ENCODE peak calls at places on chromosomes 11 and 22, in eight cellular contexts. H is mesenchymal stem cell, A is tibial nerve, O is body of pancreas, G is ovary, S is pancreas, N is tibial artery, D is prostate gland. I is an unnamed sample. For H3K4me1, the result is how much of the 10 kb centered on the place peaks cover.

GRCh38 chr22:44642096-44642644 is 59.8 kb upstream of the PRR5 start:
- DNase-seq in H (no peak), A (no peak), O (no peak), G (no peak), S (no peak), N (no peak), D (no peak), I (no peak)

GRCh38 chr11:110434952-110435779 is 5.4 kb downstream of the FDX1 start:
- DNase-seq in H (peak), A (no peak), O (peak), G (no peak), S (no peak), N (no peak), D (no peak), I (no peak)

GRCh38 chr11:71076525-71077304 is 175.7 kb downstream of the SHANK2 start:
- DNase-seq in H (no peak), A (no peak), O (no peak), G (no peak), S (no peak), N (no peak), D (no peak), I (no peak)

GRCh38 chr22:19290400-19291217 is 910 bp downstream of the CLTCL1 start:
- DNase-seq in H (peak), A (no peak), O (no peak), G (no peak), S (peak), N (no peak), D (no peak), I (no peak)

GRCh38 chr11:128942807-128943430 is at the start of gene TP53AIP1:
- DNase-seq in H (no peak), A (no peak), O (no peak), G (no peak), S (no peak), N (no peak), D (no peak), I (no peak)

GRCh38 chr11:10350341-10350740 is 45.5 kb downstream of the ADM start:
- DNase-seq in H (peak), A (no peak), O (no peak), G (no peak), S (no peak), N (no peak), D (no peak), I (no peak)

GRCh38 chr22:48492371-48493320 is 1335.0 kb downstream of the BRD1 start:
- DNase-seq in H (peak), A (peak), O (peak), G (peak), S (peak), N (peak), D (peak), I (peak)

GRCh38 chr22:45240137-45240809 is 421 bp downstream of the KIAA0930 start:
- DNase-seq in H (peak), A (no peak), O (no peak), G (no peak), S (peak), N (no peak), D (no peak), I (no peak)

GRCh38 chr11:45651841-45652745 is 13.3 kb downstream of the CHST1 start:
- DNase-seq in H (no peak), A (no peak), O (no peak), G (no peak), S (no peak), N (no peak), D (no peak), I (no peak)

GRCh38 chr11:67665537-67666302 is 8.7 kb downstream of the ALDH3B2 start:
- DNase-seq in H (no peak), A (no peak), O (peak), G (no peak), S (peak), N (no peak), D (peak), I (no peak)

GRCh38 chr11:65571940-65572339 is 398 bp upstream of the FAM89B start:
- DNase-seq in H (peak), A (no peak), O (peak), G (no peak), S (no peak), N (no peak), D (no peak), I (no peak)

GRCh38 chr11:63918576-63919171 is 1.7 kb upstream of the RCOR2 start:
- DNase-seq in H (peak), A (no peak), O (no peak), G (no peak), S (no peak), N (no peak), D (no peak), I (no peak)

GRCh38 chr11:17607572-17608570 is 60.8 kb downstream of the OTOG start:
- DNase-seq in H (no peak), A (no peak), O (no peak), G (no peak), S (peak), N (no peak), D (no peak), I (no peak)

DNA sequence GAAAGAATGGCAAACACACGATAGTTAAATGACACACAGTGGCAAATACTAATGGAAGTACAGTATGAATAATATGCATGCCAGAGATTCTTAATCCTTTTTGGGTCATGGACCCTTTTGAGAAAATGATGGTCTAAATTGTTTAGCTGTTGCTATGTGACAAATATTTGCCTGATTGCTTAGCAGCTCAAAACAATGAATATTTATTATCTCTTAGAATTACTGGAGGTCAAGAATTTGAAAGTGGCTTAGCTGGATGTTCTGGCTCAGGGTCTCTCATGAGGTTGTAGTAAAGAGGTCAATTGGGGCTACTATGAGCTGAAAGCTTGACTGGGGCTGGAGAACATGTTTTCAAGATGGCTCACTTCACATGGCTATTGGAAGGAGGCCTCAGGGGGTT is 69.7 kb downstream of the FANCF start:
- DNase-seq in H (peak), A (no peak), O (no peak), G (no peak), S (no peak), N (no peak), D (no peak), I (no peak)
- H3K27ac ChIP-seq in H (no peak), A (no peak), O (no peak), G (no peak), S (no peak), N (no peak), D (no peak), I (no peak)

DNA sequence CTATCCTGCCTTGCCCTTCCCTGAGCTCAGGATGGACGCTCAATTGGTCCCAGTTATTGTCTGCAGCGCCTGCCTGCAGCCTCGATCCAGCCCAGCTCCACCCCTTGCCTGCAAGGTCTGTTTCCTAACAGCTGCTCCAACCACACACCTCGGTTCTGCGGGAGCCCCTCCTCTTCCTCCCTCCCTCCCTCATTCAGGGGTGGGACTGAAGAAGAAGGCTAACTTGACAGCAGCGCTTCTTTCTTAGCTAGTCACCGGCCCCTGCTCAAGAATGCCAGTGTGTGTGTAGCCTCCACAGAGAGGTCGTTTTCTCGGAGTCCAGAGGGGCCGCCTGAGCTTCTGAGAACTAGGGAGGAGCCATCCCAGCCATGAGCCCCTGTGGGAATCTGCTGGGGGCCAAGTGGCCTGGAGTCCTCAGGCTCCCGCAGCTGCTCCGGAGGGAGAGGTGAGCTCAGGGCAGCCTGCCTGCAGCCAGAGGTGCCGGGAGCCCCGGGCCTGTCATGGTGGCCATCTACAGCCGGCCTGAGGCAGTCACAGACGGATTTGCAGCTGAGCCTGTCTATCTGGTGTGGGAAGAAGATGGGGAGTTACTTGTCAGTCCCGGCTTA is 36.1 kb downstream of the LIMK2 start:
- DNase-seq in H (peak), A (peak), O (peak), G (peak), S (peak), N (peak), D (peak), I (peak)
- H3K4me3 ChIP-seq in H (peak), A (peak), O (peak), G (peak), S (peak), N (peak), D (peak), I (peak)

GRCh38 chr11:118876261-118876660 is 7.4 kb upstream of the CXCR5 start:
- DNase-seq in H (no peak), A (no peak), O (no peak), G (no peak), S (no peak), N (no peak), D (no peak), I (no peak)

GRCh38 chr11:118882489-118882888 is 1.2 kb upstream of the CXCR5 start:
- DNase-seq in H (peak), A (no peak), O (no peak), G (no peak), S (no peak), N (no peak), D (no peak), I (no peak)

GRCh38 chr11:118881130-118881717 is 2.5 kb upstream of the CXCR5 start:
- DNase-seq in H (no peak), A (no peak), O (no peak), G (no peak), S (no peak), N (no peak), D (no peak), I (no peak)

GRCh38 chr11:118877487-118878173 is 6.1 kb upstream of the CXCR5 start:
- DNase-seq in H (no peak), A (no peak), O (no peak), G (no peak), S (no peak), N (no peak), D (no peak), I (no peak)

DNA sequence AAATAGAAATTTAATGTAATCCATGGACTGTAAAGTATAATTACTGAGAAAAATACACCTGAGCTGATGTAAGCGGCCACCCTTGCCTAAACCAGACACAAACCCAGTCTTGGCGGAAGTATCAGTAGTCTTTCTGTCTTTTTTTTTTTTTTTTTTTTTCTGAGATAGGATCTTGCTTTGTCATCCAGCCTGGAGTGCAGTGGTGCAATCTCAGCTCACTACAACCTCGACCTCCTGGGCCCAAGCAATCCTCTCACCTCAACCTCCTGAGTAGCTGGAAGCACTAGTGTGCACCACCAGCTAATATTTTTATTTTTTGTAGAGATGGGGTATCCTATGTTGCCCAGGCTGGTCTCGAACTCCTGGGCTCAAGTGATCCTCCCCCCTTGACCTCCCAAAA is 5.5 kb upstream of the CXCR5 start:
- DNase-seq in H (no peak), A (no peak), O (no peak), G (no peak), S (no peak), N (no peak), D (no peak), I (no peak)
- H3K4me1 ChIP-seq in H (under half), A (under half), O (under half), G (under half), S (under half), N (under half), D (under half), I (under half)

DNA sequence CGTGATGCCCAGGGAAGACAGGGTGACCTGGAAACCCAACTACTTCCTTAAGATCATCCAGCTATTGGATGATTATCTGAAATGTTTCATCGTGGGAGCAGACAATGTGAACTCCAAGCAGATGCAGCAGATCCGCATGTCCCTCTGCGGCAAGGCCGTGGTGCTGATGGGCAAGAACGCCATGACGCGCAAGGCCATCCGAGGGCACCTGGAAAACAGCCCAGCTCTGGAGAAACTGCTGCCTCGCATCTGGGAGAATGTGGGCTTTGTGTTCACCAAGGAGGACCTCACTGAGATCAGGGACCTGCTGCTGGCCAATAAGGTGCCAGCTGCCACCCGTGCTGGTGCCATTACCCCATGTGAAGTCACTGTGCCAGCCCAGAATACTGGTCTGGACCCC is 43.5 kb upstream of the DAGLA start:
- DNase-seq in H (no peak), A (no peak), O (no peak), G (no peak), S (no peak), N (no peak), D (no peak), I (no peak)
- H3K27ac ChIP-seq in H (no peak), A (no peak), O (no peak), G (no peak), S (no peak), N (no peak), D (no peak), I (no peak)

DNA sequence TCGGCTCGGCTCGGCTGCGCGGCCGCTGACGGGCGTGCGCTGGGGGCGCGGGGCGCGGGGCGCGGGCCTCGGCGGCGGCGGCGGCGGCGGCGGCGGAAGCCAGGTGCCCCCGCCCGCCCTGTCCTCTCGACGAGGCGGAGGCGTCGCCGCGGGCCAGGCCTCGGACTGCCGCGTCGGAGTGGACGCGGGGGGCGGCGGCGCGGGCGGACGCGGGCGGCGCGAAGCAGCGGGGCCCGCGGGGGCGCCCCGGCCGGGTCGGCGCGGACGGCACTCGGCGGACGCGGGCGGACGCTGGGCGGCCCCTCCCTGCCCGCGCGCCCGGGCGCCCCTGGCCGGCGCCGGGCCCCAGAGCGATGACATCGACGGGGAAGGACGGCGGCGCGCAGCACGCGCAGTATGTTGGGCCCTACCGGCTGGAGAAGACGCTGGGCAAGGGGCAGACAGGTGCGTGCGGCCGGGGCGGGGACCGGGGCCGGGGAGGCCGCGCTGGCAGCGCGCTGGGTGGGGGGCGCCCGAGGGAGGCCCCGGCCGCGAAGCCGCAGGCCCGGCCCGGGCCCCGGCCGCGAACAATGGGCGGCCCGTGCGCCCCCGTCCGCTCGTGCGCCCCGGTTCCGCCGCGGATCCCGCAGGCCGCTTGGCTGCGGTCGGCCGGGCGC is at the start of gene BRSK2:
- DNase-seq in H (no peak), A (no peak), O (peak), G (no peak), S (no peak), N (no peak), D (no peak), I (no peak)
- H3K4me3 ChIP-seq in H (peak), A (peak), O (peak), G (peak), S (peak), N (peak), D (peak), I (peak)

DNA sequence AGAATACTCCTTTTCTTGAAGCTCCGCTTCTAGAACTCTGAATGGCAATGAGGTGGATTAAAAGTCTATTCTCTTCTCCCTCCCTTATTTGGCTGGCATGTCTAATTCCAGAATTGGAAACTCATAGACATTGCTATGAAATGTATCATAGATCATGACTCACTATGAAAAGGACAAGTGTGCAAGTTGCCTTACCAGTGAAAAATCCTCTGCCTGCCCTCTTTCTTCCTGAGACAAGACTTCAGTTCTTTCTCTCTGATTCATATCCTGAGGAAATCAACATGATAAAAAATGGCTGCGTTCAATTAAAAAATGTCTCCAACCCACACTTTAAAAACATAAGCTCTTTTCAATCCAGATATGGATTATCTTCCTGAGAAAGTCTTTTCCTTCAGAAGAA is 73.2 kb upstream of the BLID start:
- DNase-seq in H (peak), A (no peak), O (no peak), G (no peak), S (no peak), N (no peak), D (no peak), I (no peak)
- H3K4me1 ChIP-seq in H (under half), A (under half), O (under half), G (under half), S (under half), N (under half), D (under half), I (under half)

GRCh38 chr11:76388408-76388807 is 7.3 kb downstream of the GVQW3 start:
- DNase-seq in H (no peak), A (no peak), O (no peak), G (no peak), S (no peak), N (no peak), D (no peak), I (no peak)

GRCh38 chr11:76391811-76392475 is 10.8 kb downstream of the GVQW3 start:
- DNase-seq in H (no peak), A (no peak), O (no peak), G (no peak), S (no peak), N (no peak), D (no peak), I (no peak)

GRCh38 chr11:76392889-76393288 is 11.8 kb downstream of the GVQW3 start:
- DNase-seq in H (no peak), A (no peak), O (no peak), G (no peak), S (no peak), N (no peak), D (no peak), I (no peak)

GRCh38 chr11:76394411-76394810 is 13.3 kb downstream of the GVQW3 start:
- DNase-seq in H (no peak), A (no peak), O (no peak), G (no peak), S (no peak), N (no peak), D (no peak), I (no peak)

GRCh38 chr11:76391039-76391438 is 9.9 kb downstream of the GVQW3 start:
- DNase-seq in H (no peak), A (no peak), O (peak), G (no peak), S (no peak), N (no peak), D (no peak), I (no peak)
- H3K27ac ChIP-seq in H (no peak), A (no peak), O (peak), G (no peak), S (peak), N (no peak), D (peak), I (no peak)